ENCODE peak calls at places on chromosomes 1 and 21, in six cellular contexts. W is NCI-H774, H is OCI-M1, M is mesenteric fat pad, P is colonic mucosa, F is glutamatergic neuron. J is an unnamed sample.

GRCh38 chr1:212034516-212035122 is 738 bp downstream of the INTS7 start:
- DNase-seq in H (no peak), M (no peak), F (no peak), W (no peak), P (no peak), J (no peak)

GRCh38 chr1:50157306-50157705 is 48.6 kb downstream of the ELAVL4 start:
- DNase-seq in H (no peak), F (no peak), W (no peak), M (no peak), P (no peak), J (no peak)

GRCh38 chr1:65703853-65704252 is 88.8 kb upstream of the PDE4B start:
- DNase-seq in P (no peak), W (no peak), F (no peak), M (no peak), H (no peak), J (peak; percentile 35)

GRCh38 chr1:23496490-23497181 is 12.7 kb upstream of the ASAP3 start:
- DNase-seq in P (no peak), F (no peak), W (no peak), M (no peak), H (no peak), J (no peak)

GRCh38 chr1:31507676-31508530 is 68.4 kb upstream of the TINAGL1 start:
- DNase-seq in M (no peak), F (no peak), W (no peak), P (no peak), H (no peak), J (peak; percentile 26)

GRCh38 chr1:62286778-62287224 is 32.4 kb downstream of the KANK4 start:
- DNase-seq in W (no peak), H (no peak), P (peak; percentile 64), F (no peak), M (no peak), J (no peak)

GRCh38 chr1:117284408-117285215 is 73.9 kb upstream of the VTCN1 start:
- DNase-seq in F (no peak), P (peak; percentile 19), M (no peak), H (peak; percentile 76), W (peak; percentile 19), J (peak; percentile 39)

GRCh38 chr1:85133565-85134159 is 67.2 kb downstream of the SYDE2 start:
- DNase-seq in W (peak; percentile 16), H (no peak), P (no peak), F (no peak), M (no peak), J (no peak)

GRCh38 chr1:25755475-25756125 is 44.4 kb upstream of the SELENON start:
- DNase-seq in F (no peak), W (no peak), P (no peak), H (no peak), M (no peak), J (no peak)

GRCh38 chr1:151287341-151287699 is 5.2 kb downstream of the ZNF687 start:
- DNase-seq in M (no peak), H (no peak), F (no peak), P (no peak), W (no peak), J (no peak)

GRCh38 chr1:45327644-45328515 is 1.2 kb downstream of the HPDL start:
- DNase-seq in F (no peak), P (no peak), W (no peak), H (peak; percentile 38), M (peak; percentile 62), J (peak; percentile 67)

GRCh38 chr21:14766241-14766640 is 220.1 kb upstream of the SAMSN1 start:
- DNase-seq in F (no peak), M (no peak), P (no peak), H (no peak), W (no peak), J (peak; percentile 16)

GRCh38 chr1:110948038-110948810 is 15.5 kb downstream of the LRIF1 start:
- DNase-seq in P (no peak), W (no peak), F (no peak), M (no peak), H (no peak), J (no peak)

J was measured in NAMALWA.